ENCODE peak calls at places on chromosomes 13 and 19, in four cellular contexts. X is CD8-positive, alpha-beta memory T cell; J is lower lobe of right lung; V is A673. E is an unnamed sample. For H3K4me1, the result is how much of the 10 kb centered on the place peaks cover.

GRCh38 chr19:1566392-1567115 is 1.6 kb downstream of the MEX3D start:
- DNase-seq in X (no peak), J (peak), V (peak), E (no peak)

GRCh38 chr13:104571161-104571889 is 1505.1 kb upstream of the SLC10A2 start:
- DNase-seq in X (no peak), J (no peak), V (peak), E (no peak)

GRCh38 chr13:105997436-105998232 is 537.8 kb downstream of the EFNB2 start:
- DNase-seq in X (no peak), J (no peak), V (peak), E (no peak)

GRCh38 chr19:10189631-10190425 is 4.9 kb downstream of the DNMT1 start:
- DNase-seq in X (no peak), J (no peak), V (no peak), E (no peak)

GRCh38 chr13:111046590-111047141 is 68.4 kb upstream of the ARHGEF7 start:
- DNase-seq in X (no peak), J (no peak), V (no peak), E (no peak)

GRCh38 chr19:19354932-19355331 is 34.3 kb downstream of the MAU2 start:
- DNase-seq in X (no peak), J (no peak), V (no peak), E (no peak)

GRCh38 chr19:13840751-13841338 is 36.1 kb upstream of the NANOS3 start:
- DNase-seq in X (no peak), J (no peak), V (no peak), E (peak)

GRCh38 chr19:13150919-13151604 is 851 bp downstream of the IER2 start:
- DNase-seq in X (peak), J (no peak), V (peak), E (peak)

GRCh38 chr19:3346677-3347353 is 19.6 kb upstream of the NFIC start:
- DNase-seq in X (no peak), J (no peak), V (peak), E (no peak)

GRCh38 chr19:41804327-41804726 is 7.9 kb downstream of the CEACAM3 start:
- DNase-seq in X (no peak), J (no peak), V (no peak), E (no peak)

GRCh38 chr13:41835871-41836270 is 125.0 kb downstream of the VWA8 start:
- DNase-seq in X (no peak), J (no peak), V (peak), E (no peak)

GRCh38 chr19:14433454-14434156 is 499 bp downstream of the PKN1 start:
- DNase-seq in X (peak), J (peak), V (no peak), E (peak)

GRCh38 chr19:5578094-5578846 is 10.5 kb upstream of the TINCR start:
- DNase-seq in X (peak), J (peak), V (peak), E (peak)

GRCh38 chr13:21917046-21918010 is 246.5 kb downstream of the FGF9 start:
- DNase-seq in X (no peak), J (no peak), V (no peak), E (no peak)

GRCh38 chr13:96575423-96576320 is 418.6 kb downstream of the OXGR1 start:
- DNase-seq in X (no peak), J (no peak), V (no peak), E (no peak)

GRCh38 chr19:42965204-42965603 is 28.2 kb upstream of the PSG7 start:
- DNase-seq in X (no peak), J (no peak), V (no peak), E (no peak)

DNA sequence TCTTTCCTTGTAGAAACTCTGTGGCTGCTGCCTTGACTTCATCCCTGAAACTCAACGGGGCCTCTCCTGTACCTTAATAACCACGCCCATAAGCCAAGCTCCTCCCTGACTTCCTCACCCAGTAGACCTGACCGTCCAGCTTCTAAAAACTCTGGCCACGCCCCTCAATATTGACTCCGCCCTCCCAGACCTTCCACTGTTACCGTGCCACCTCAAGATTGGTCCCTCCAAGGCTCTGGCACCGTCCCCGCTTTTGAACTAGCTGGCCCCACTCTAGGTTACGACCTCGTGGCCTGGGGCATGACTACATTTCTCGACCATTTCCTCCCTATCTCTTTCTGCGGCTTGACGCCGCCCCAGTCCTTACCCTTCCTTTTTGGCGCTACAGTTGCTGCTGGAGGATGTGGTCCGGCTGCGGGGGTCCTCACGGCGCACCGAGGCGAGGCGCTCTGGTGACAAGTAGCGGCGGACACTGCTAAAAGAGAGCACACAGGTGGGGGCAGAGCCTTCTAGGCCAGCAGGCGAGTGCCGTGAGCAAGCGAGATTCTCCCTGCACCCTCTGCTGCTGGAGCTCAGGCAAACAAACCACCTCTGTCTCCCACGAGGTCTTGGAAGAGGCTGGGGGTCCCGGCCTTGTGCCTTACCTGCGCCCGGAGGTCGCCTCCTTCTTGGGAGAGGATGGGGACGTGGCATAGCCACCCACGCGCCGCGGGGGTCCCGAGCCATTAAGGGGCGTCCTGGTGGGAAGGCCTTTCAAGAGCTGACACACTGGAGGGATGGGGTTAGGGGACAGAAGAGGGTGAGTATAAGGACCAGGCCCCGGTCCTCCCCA is 2.3 kb upstream of the EML2 start:
- DNase-seq in X (peak), J (peak), V (peak), E (peak)
- H3K4me1 ChIP-seq in X (half or more), J (half or more), V (under half), E (under half)

GRCh38 chr13:113819341-113819730 is 44.5 kb downstream of the GAS6 start:
- DNase-seq in X (no peak), J (no peak), V (no peak), E (no peak)
- H3K4me1 ChIP-seq in X (under half), J (half or more), V (under half), E (under half)

GRCh38 chr13:33178197-33178699 is 107.3 kb downstream of the STARD13 start:
- DNase-seq in X (no peak), J (no peak), V (peak), E (no peak)

GRCh38 chr13:33179463-33179862 is 106.1 kb downstream of the STARD13 start:
- DNase-seq in X (no peak), J (no peak), V (no peak), E (no peak)

GRCh38 chr13:33181264-33181663 is 104.3 kb downstream of the STARD13 start:
- DNase-seq in X (no peak), J (no peak), V (no peak), E (no peak)

GRCh38 chr13:33182729-33183128 is 102.8 kb downstream of the STARD13 start:
- DNase-seq in X (no peak), J (no peak), V (no peak), E (no peak)

DNA sequence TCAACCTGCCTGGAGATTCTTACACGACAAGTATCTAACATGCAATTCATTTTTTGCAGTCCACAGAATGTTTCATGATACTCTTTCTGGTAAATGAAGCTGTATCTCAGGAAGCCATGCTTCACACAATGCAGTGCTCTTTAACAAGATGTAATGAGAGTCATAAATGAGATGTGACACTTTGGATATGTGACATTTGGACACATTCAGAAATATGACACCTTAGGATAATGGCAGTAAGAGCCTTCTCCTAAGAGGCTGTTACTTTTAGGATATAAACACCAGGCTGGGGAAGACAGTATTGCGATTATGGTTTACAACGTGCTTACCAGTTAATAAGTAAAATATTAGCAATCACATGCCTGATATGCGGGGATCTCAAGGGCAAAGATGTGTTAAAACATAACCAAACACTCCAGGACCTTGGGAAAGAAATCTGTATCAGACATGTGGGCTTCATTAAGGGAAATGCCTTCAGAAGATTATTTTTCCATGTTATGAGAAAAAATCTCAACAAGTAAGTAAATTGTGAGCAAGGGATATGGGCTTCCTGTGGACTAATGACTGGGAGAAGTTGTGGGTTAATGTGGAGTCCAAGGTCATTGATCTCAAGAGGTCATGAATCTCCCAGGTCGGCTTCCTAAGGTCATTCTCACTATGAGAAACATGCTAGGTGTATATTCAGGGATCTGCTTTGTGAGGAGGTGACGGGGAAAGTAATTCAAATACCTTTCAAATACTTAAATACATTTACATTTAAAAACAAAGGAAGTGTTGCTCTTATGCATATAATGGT is 105.3 kb downstream of the STARD13 start:
- DNase-seq in X (no peak), J (no peak), V (peak), E (no peak)
- H3K4me1 ChIP-seq in X (under half), J (under half), V (half or more), E (under half)

GRCh38 chr19:4389511-4390016 is 10.8 kb downstream of the SH3GL1 start:
- DNase-seq in X (no peak), J (no peak), V (no peak), E (no peak)
- H3K4me1 ChIP-seq in X (under half), J (half or more), V (under half), E (under half)

GRCh38 chr19:38084196-38084595 is 139.8 kb downstream of the DPF1 start:
- DNase-seq in X (no peak), J (no peak), V (no peak), E (no peak)
- H3K4me1 ChIP-seq in X (under half), J (under half), V (under half), E (under half)

E was measured in CD8-positive, alpha-beta T cell.